ENCODE peak calls at places on chromosomes 6 and 20, in six cellular contexts. D is ascending aorta, V is stomach, P is fibroblast of lung, H is IMR-90, G is left ventricle myocardium inferior. E is an unnamed sample.

GRCh38 chr6:31090973-31091364 is 21.4 kb downstream of the C6orf15 start:
- DNase-seq in D (no peak), G (no peak), V (no peak), H (no peak), P (no peak), E (no peak)

GRCh38 chr6:87918461-87918941 is 129.1 kb upstream of the SPACA1 start:
- DNase-seq in P (peak), V (no peak), H (no peak), G (no peak), D (no peak), E (no peak)

GRCh38 chr6:154167163-154167562 is 128.1 kb downstream of the OPRM1 start:
- DNase-seq in P (no peak), V (no peak), G (no peak), D (no peak), H (no peak), E (no peak)

GRCh38 chr6:158026054-158026900 is 44.6 kb downstream of the SYNJ2 start:
- DNase-seq in D (peak), P (peak), V (peak), G (peak), H (peak), E (peak)

GRCh38 chr6:125995972-125996580 is 9.7 kb downstream of the TRMT11 start:
- DNase-seq in V (peak), G (peak), D (no peak), H (peak), P (peak), E (peak)

GRCh38 chr6:119727504-119728219 is 378.1 kb upstream of the MAN1A1 start:
- DNase-seq in D (no peak), V (peak), G (no peak), H (no peak), P (no peak), E (no peak)

GRCh38 chr6:111427341-111428116 is 55.5 kb downstream of the REV3L start:
- DNase-seq in H (peak), D (no peak), V (no peak), P (peak), G (no peak), E (peak)

GRCh38 chr6:25968769-25969168 is 6.2 kb downstream of the TRIM38 start:
- DNase-seq in H (peak), V (no peak), P (peak), G (no peak), D (no peak), E (no peak)

GRCh38 chr20:22582960-22583772 is 1.2 kb downstream of the FOXA2 start:
- DNase-seq in P (no peak), V (peak), D (no peak), H (no peak), G (no peak), E (no peak)

GRCh38 chr20:35991142-35991771 is 22.9 kb downstream of the CNBD2 start:
- DNase-seq in H (peak), D (no peak), G (no peak), V (peak), P (peak), E (peak)

GRCh38 chr6:68638225-68638900 is 3.3 kb downstream of the ADGRB3 start:
- DNase-seq in G (peak), V (peak), H (peak), D (no peak), P (peak), E (peak)

GRCh38 chr6:111086685-111087084 is 618 bp upstream of the SLC16A10 start:
- DNase-seq in D (no peak), P (no peak), G (no peak), H (no peak), V (no peak), E (no peak)

GRCh38 chr6:109304284-109305015 is 77.8 kb downstream of the CD164 start:
- DNase-seq in G (no peak), H (no peak), V (no peak), D (no peak), P (peak), E (no peak)

GRCh38 chr6:156396791-156397418 is 380.3 kb upstream of the ARID1B start:
- DNase-seq in G (no peak), P (no peak), V (no peak), H (no peak), D (no peak), E (no peak)

GRCh38 chr6:46661500-46661899 is 8.7 kb downstream of the SLC25A27 start:
- DNase-seq in G (no peak), D (no peak), H (no peak), P (no peak), V (no peak), E (no peak)

GRCh38 chr6:71478834-71479541 is 190.4 kb downstream of the OGFRL1 start:
- DNase-seq in P (peak), H (peak), G (no peak), V (no peak), D (no peak), E (peak)

GRCh38 chr6:4435981-4436445 is 300.6 kb upstream of the ECI2 start:
- DNase-seq in D (no peak), H (no peak), G (no peak), V (no peak), P (no peak), E (peak)

GRCh38 chr6:166553563-166554271 is 32.8 kb downstream of the RAMACL start:
- DNase-seq in G (peak), V (no peak), P (peak), D (no peak), H (peak), E (peak)

GRCh38 chr20:36082516-36082915 is 72.0 kb upstream of the EPB41L1 start:
- DNase-seq in P (no peak), G (no peak), H (no peak), V (no peak), D (no peak), E (no peak)

GRCh38 chr6:157954150-157955117 is 27.2 kb upstream of the SYNJ2 start:
- DNase-seq in V (peak), D (no peak), P (peak), G (no peak), H (peak), E (no peak)

GRCh38 chr20:55095745-55096450 is 620.5 kb downstream of the DOK5 start:
- DNase-seq in V (no peak), P (peak), G (no peak), H (no peak), D (no peak), E (no peak)

GRCh38 chr20:47428164-47428563 is 71.7 kb upstream of the ZMYND8 start:
- DNase-seq in D (no peak), H (no peak), P (no peak), V (no peak), G (no peak), E (no peak)

GRCh38 chr6:120938876-120939231 is 395.4 kb downstream of the TBC1D32 start:
- DNase-seq in P (no peak), D (no peak), H (no peak), G (no peak), V (no peak), E (no peak)

GRCh38 chr6:19757036-19757435 is 80.1 kb upstream of the ID4 start:
- DNase-seq in H (peak), P (peak), G (no peak), D (no peak), V (no peak), E (no peak)

GRCh38 chr6:111985202-111985731 is 68.6 kb upstream of the CCN6 start:
- DNase-seq in G (no peak), H (peak), P (peak), D (no peak), V (no peak), E (peak)

GRCh38 chr6:36920546-36920945 is 34.0 kb upstream of the PI16 start:
- DNase-seq in H (peak), D (no peak), V (no peak), P (no peak), G (no peak), E (no peak)

GRCh38 chr6:161272600-161273355 is 1.1 kb downstream of the AGPAT4 start:
- DNase-seq in P (peak), D (no peak), V (no peak), G (no peak), H (peak), E (peak)

GRCh38 chr6:149314325-149314724 is 3.2 kb upstream of the TAB2 start:
- DNase-seq in V (no peak), P (no peak), G (no peak), H (no peak), D (no peak), E (no peak)

GRCh38 chr20:45306431-45306982 is at the start of gene RBPJL:
- DNase-seq in V (no peak), P (no peak), D (no peak), H (no peak), G (no peak), E (peak)

GRCh38 chr6:39835856-39836442 is 43.8 kb downstream of the DAAM2 start:
- DNase-seq in P (peak), D (no peak), G (no peak), H (peak), V (no peak), E (no peak)

GRCh38 chr20:34364013-34364382 is 925 bp downstream of the ITCH start:
- DNase-seq in D (no peak), V (no peak), H (peak), G (no peak), P (peak), E (no peak)

DNA sequence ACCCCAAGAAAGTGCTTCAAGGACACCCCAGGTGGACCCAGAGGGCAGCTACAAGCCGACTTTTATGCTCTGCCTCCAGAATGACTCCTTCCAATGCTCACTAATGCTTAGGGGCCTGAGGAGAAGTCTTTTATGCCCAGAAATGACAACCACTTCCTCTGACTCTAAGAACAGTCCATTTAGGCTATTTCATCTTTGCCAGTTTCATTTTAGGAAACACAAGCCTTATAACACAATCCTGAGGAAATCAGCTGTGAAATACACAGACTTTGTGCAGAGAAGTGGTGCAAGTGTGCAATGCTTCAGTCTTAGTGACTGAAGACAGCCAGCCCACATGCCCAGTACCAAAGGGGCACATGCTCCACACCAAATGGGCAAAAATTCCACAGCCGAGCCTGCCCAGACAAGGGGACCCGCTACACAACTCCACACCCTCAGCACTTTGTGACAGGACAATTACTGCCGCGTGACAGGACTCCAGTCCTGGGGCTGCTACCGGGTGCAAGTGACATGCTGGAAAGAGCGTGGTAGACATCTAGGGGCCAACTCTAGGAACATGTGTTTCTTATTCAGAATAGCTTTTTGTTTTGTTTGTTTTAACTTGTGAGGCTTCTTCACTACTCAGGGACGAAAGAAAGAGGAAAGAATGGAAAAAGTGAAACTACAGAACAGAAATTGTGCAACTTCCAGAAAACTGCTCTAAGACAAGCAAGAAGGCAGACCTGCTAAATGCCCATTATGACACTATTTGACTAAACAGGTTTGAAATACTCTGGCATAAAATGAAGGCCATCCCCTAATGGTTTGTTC is 28.2 kb upstream of the PLAGL1 start:
- DNase-seq in D (no peak), G (no peak), V (no peak), P (peak), H (peak), E (no peak)
- H3K27ac ChIP-seq in D (no peak), G (peak), V (peak), P (no peak), H (no peak), E (no peak)

GRCh38 chr6:99425647-99426453 is 742 bp upstream of the PNISR start:
- DNase-seq in G (peak), P (peak), D (peak), V (peak), H (peak), E (peak)

GRCh38 chr6:99426454-99426762 is 1.3 kb upstream of the PNISR start:
- DNase-seq in V (no peak), G (no peak), P (peak), D (no peak), H (no peak), E (no peak)

GRCh38 chr6:99424761-99425646 is at the start of gene PNISR:
- DNase-seq in D (peak), H (peak), V (peak), G (peak), P (peak), E (peak)

GRCh38 chr6:99422912-99423311 is 2.2 kb downstream of the PNISR start:
- DNase-seq in D (no peak), G (no peak), V (no peak), H (no peak), P (no peak), E (no peak)

DNA sequence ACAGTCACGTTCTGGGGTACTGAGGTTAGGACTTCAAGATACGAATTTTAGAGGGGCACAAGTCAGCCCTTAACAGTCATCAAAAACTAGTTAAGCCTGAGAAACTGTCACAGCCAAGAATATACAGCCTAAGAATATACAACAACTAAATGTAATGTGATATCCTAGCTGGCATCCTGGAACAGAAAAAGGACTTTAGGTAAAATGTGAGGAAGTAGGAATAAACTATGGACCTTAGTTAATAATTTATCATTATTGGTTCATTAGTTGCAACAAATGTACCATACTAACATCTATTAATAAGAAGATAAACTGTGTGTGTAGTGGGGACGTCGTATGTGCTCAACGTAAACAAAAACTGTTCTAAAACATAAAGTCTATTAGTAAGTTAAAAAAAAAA is 1.1 kb downstream of the PNISR start:
- DNase-seq in H (no peak), G (no peak), D (no peak), P (no peak), V (no peak), E (no peak)
- TF ChIP-seq CTCF in H (no peak), G (no peak), D (no peak), P (no peak), V (no peak), E (no peak)

GRCh38 chr20:62944746-62945145 is 6.8 kb downstream of the GID8 start:
- DNase-seq in H (no peak), P (no peak), G (no peak), D (no peak), V (no peak), E (no peak)
- H3K27ac ChIP-seq in H (no peak), P (no peak), G (no peak), D (no peak), V (no peak), E (no peak)

GRCh38 chr6:118281291-118281690 is 266.8 kb upstream of the PLN start:
- DNase-seq in H (no peak), P (no peak), G (no peak), D (no peak), V (no peak), E (no peak)
- TF ChIP-seq CTCF in H (peak), P (peak), G (no peak), D (no peak), V (no peak), E (no peak)

GRCh38 chr20:37520417-37520751 is 666 bp upstream of the NNAT start:
- DNase-seq in V (peak), P (no peak), H (no peak), D (no peak), G (no peak), E (no peak)

GRCh38 chr20:37523012-37523391 is 2.0 kb downstream of the NNAT start:
- DNase-seq in P (no peak), V (peak), G (no peak), D (peak), H (no peak), E (no peak)

GRCh38 chr20:37524221-37524700 is 3.2 kb downstream of the NNAT start:
- DNase-seq in P (no peak), D (peak), G (no peak), H (no peak), V (peak), E (no peak)

GRCh38 chr20:37521091-37521771 is at the start of gene NNAT:
- DNase-seq in V (peak), G (no peak), H (no peak), D (peak), P (no peak), E (no peak)

DNA sequence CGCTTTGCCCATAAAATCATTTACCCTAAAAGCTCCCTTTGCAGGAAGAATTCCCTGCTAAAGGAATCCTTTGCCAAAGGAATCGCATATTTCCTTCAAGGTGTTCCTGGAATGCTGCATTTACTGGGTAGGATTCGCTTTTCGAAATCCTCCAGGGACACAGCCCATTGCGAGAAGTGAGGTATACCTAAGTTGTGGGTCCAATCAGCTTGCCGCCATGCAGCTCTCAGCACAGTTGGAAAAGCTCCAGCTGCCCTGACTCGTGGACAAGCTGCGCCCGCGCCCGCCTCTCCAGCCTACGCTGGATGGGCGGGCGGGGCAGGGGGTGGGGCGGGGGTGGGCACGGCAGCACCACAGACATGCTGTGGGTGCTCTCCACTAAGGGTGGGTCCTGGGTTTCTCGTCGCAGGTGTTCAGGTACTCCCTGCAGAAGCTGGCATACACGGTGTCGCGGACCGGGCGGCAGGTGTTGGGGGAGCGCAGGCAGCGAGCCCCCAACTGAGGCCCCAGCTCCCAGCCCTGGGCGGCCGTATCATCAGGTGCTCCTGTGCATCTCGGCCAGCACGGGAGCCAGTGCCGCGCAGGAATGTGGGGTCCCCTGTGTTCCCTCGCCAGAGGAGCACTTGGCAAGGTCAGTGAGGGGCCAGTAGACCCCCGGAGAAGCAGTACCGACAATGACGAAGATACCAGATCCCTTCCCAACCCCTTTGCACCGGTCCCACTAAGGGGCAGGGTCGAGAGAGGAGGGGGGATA is 1.4 kb downstream of the NNAT start:
- DNase-seq in G (peak), D (peak), H (peak), P (peak), V (peak), E (peak)
- H3K27ac ChIP-seq in G (peak), D (no peak), H (no peak), P (no peak), V (no peak), E (peak)

GRCh38 chr6:54386295-54386694 is 78.1 kb downstream of the TINAG start:
- DNase-seq in H (no peak), V (no peak), P (no peak), G (no peak), D (no peak), E (no peak)

GRCh38 chr6:54391577-54391976 is 83.3 kb downstream of the TINAG start:
- DNase-seq in D (no peak), P (no peak), V (no peak), H (no peak), G (no peak), E (no peak)

DNA sequence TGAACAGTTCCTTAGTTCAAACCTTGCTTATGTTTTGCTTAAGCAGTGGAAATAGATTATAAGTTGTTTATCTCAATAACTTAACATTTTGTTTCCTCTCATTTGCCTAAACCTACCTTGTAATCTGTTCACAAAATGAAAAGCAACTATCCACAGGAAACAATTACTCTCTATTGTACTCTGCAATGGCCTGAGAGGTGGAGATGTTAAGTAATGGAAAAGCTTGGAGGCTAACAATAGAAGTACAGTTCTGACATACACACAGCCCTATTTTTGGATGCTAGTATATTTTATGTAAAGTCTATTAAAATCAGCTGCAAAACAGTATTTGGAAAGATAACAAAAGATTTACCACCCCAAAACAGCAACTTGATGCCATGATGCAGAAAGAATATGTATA is 82.1 kb downstream of the TINAG start:
- DNase-seq in H (no peak), V (no peak), D (no peak), G (no peak), P (no peak), E (no peak)
- TF ChIP-seq CTCF in H (no peak), V (no peak), D (no peak), G (no peak), P (no peak), E (no peak)

DNA sequence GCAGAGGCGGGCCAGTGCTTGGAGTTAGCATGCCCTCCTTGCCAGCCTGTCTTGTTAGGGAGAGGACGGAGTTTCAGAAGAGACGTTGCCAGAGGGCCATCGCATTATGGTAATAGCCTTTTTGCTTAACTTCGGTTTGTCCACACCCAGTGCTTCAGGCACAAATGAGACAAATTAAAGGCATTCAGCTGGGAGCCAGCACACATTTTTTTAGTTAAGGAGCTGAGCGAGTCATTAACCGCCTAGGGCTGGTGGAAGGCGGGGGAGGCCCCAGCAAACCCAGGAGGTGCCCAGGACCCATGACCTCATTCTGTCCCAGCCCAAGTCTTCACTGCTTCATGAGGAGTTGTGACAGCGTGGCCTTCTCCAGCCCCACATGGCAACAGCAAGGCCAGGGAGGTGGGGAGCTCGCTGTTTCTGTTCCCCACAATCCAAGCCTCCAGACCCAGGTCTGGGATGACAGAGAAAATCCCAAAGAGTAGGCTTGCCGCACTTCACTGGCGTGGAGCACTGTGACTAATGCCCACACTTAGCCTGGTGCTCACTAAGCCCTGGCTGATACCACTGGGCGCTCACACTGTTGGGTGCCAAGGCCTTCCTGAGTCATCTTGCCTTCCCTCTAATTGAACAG is 237.1 kb downstream of the ANKRD60 start:
- DNase-seq in D (peak), V (no peak), G (no peak), H (no peak), P (peak), E (peak)
- H3K27ac ChIP-seq in D (peak), V (no peak), G (peak), H (no peak), P (no peak), E (peak)